ENCODE peak calls at places on chromosomes 7 and 10, in nine cellular contexts. R is GM12878; F is fibroblast of pulmonary artery; B is spleen; M is thoracic aorta; Q is CD8-positive, alpha-beta T cell; A is heart left ventricle; K is NB4; H is mammary epithelial cell. X is an unnamed sample.

GRCh38 chr7:76292206-76292573 is 10.3 kb upstream of the HSPB1 start:
- DNase-seq in B (no peak), K (peak), M (no peak), A (no peak), Q (no peak), F (peak), R (no peak), H (no peak), X (peak)

GRCh38 chr10:21336476-21337170 is 188.9 kb downstream of the SKIDA1 start:
- DNase-seq in Q (no peak), K (peak), R (no peak), H (peak), B (no peak), A (peak), M (peak), F (peak), X (peak)

GRCh38 chr10:94673614-94674321 is 9.8 kb upstream of the CYP2C18 start:
- DNase-seq in Q (no peak), F (no peak), K (no peak), M (no peak), R (no peak), A (no peak), H (peak), B (no peak), X (peak)

GRCh38 chr10:132640326-132641125 is 102.9 kb downstream of the INPP5A start:
- DNase-seq in H (no peak), Q (no peak), B (peak), M (no peak), A (no peak), F (no peak), R (no peak), K (no peak), X (no peak)

GRCh38 chr10:71888623-71889387 is 37.8 kb upstream of the PSAP start:
- DNase-seq in M (peak), K (peak), B (peak), F (peak), H (peak), R (peak), A (peak), Q (peak), X (peak)

GRCh38 chr10:103636492-103636891 is 143.0 kb downstream of the NEURL1 start:
- DNase-seq in B (no peak), H (no peak), K (no peak), R (no peak), Q (no peak), A (no peak), F (no peak), M (no peak), X (no peak)

GRCh38 chr7:15667999-15668398 is 18.5 kb downstream of the MEOX2 start:
- DNase-seq in F (no peak), B (no peak), A (no peak), Q (no peak), R (no peak), K (no peak), H (no peak), M (no peak), X (no peak)

GRCh38 chr10:107013258-107014001 is 151.1 kb downstream of the SORCS1 start:
- DNase-seq in Q (no peak), F (no peak), H (no peak), B (no peak), A (no peak), R (no peak), K (no peak), M (no peak), X (no peak)

GRCh38 chr7:48085942-48086341 is 3.1 kb upstream of the UPP1 start:
- DNase-seq in K (no peak), R (no peak), Q (no peak), F (no peak), B (peak), A (no peak), M (no peak), H (no peak), X (no peak)

GRCh38 chr7:7271094-7271874 is 88.9 kb downstream of the C1GALT1 start:
- DNase-seq in F (no peak), R (no peak), B (no peak), H (no peak), K (peak), M (no peak), Q (no peak), A (no peak), X (no peak)

DNA sequence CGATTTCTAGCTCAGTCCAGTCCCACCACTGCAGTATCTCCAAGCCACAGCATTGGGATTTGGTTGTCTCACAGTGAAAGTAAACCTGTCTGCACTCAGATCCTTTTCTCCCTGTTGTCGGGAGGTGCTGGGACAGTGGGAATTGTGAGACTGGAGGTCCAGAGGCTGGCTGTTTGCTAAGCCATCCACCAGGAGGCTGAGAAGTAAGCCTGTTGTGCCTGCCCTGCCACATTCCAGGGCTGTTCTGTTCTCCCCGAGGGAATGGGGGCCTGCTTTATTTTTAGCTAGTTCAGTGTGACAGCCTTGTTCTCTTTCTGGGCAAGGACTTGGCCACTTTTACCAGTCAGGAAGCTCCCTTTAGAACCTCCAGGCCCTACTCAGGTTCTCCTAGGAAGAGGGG is 54.9 kb downstream of the HK1 start:
- DNase-seq in M (no peak), Q (no peak), K (no peak), H (peak), A (no peak), F (peak), R (no peak), B (no peak), X (no peak)
- TF ChIP-seq CTCF in M (peak), Q (no peak), K (no peak), H (peak), A (no peak), F (peak), R (no peak), B (no peak), X (no peak)

GRCh38 chr7:155449880-155450557 is 7.9 kb upstream of the EN2 start:
- DNase-seq in K (no peak), M (no peak), A (no peak), H (no peak), R (no peak), Q (no peak), B (peak), F (no peak), X (no peak)

GRCh38 chr7:155449008-155449879 is 8.7 kb upstream of the EN2 start:
- DNase-seq in B (peak), H (no peak), F (no peak), K (no peak), A (no peak), R (no peak), M (no peak), Q (no peak), X (no peak)

GRCh38 chr7:155447603-155448002 is 10.3 kb upstream of the EN2 start:
- DNase-seq in K (no peak), H (no peak), A (no peak), F (no peak), Q (no peak), B (peak), M (no peak), R (no peak), X (no peak)

GRCh38 chr7:155450558-155450827 is 7.4 kb upstream of the EN2 start:
- DNase-seq in K (no peak), H (no peak), M (no peak), Q (no peak), B (no peak), F (no peak), A (no peak), R (no peak), X (no peak)

DNA sequence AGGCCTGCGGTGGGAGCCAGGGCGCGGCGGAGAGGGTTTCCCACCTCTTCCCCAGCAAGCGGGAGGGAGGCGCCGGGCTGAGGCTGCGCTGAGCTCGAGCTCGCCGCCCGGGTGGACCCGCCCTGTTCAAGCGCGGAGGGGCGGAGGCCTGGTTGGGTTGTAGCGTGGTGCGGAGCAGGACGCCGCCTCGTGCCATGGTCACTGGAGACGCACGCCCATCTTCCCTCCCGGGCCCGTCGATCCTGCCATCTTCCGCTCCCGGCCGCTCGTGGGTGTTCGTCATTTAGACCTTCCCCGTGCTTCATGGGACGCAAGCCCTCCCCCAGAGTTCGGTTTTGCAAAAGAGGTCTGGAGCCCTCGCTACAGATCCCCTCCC is 9.3 kb upstream of the EN2 start:
- DNase-seq in R (no peak), K (no peak), F (no peak), B (peak), A (no peak), H (no peak), Q (no peak), M (no peak), X (no peak)
- H3K4me3 ChIP-seq in R (no peak), K (no peak), F (no peak), B (no peak), A (no peak), H (no peak), Q (no peak), M (no peak), X (no peak)

DNA sequence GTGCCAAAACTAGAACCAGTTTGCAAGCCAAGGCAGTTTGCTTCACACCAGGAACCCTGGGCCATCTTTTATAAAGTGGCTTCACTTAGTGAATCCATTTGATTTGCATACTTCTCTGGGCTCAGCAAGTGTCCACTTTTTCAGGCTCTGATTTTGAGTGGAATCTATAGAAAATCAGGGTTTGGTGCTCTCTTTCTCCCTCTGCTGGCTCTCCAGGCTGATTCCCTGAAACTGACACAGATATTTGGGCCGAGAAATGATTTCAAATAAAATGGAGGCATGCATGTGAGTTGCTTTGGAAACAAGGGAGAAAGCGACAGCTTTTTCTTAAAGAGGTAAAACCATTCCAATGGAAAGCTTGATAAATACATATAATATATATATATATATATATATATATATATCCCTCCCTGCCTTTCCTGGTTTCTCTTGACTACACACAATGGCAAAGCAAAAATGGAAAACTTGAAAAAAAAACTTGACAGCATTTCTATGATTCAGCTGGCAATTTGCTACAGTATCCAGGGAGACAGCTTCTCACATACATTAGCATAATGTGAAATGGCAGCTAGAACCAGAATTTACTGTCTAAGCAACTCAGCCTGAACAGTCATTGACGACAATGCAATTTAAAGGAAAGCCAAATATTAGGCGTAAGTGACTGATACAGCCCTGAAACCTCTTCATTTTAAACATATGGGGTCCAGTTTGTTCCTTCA is 188.4 kb downstream of the TMEM178B start:
- DNase-seq in M (no peak), R (no peak), F (no peak), K (no peak), B (no peak), H (no peak), Q (no peak), A (no peak), X (peak)
- TF ChIP-seq CTCF in M (no peak), R (no peak), F (no peak), K (peak), B (no peak), H (peak), Q (no peak), A (no peak), X (peak)

GRCh38 chr10:28872592-28873165 is 195.4 kb downstream of the BAMBI start:
- DNase-seq in M (no peak), Q (no peak), H (no peak), R (no peak), F (peak), A (no peak), B (no peak), K (peak), X (no peak)

GRCh38 chr10:28874210-28874609 is 196.9 kb downstream of the BAMBI start:
- DNase-seq in M (no peak), B (no peak), K (no peak), F (no peak), H (no peak), A (no peak), Q (no peak), R (no peak), X (no peak)

GRCh38 chr10:28873540-28873939 is 196.2 kb downstream of the BAMBI start:
- DNase-seq in K (no peak), B (no peak), H (no peak), R (no peak), Q (no peak), F (no peak), A (no peak), M (no peak), X (no peak)

GRCh38 chr10:28871677-28872076 is 194.4 kb downstream of the BAMBI start:
- DNase-seq in B (no peak), R (no peak), F (no peak), M (no peak), Q (no peak), A (no peak), H (no peak), K (no peak), X (no peak)

DNA sequence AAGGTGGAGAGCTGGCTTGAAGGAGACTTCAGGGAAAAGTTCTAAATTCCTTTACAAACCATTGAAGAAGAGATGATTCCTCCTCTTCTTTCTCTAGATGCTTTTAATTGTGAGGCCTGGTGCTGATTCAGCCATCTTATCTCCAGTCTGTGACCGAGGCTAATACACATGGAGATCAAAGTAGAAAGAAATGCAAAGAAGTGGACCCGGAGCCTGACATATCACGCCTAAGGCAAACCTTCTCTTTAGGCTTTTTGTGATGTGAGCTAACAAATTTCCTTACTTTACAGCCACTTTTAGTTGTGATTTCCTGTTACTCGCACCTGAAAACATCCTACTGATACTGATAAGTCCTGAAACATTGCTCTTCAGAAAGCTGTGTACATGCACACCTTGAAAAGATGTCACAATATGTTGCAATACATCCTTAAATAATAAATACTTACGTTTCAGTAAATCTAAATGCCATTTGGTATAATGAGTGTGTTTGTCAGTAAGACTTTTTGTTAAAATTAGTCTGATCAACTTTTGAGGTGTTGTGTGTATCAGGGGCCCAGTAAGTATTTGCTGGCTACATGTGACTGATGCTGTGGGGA is 192.4 kb downstream of the BAMBI start:
- DNase-seq in M (no peak), Q (no peak), R (no peak), K (no peak), A (no peak), F (no peak), H (no peak), B (no peak), X (no peak)
- H3K4me3 ChIP-seq in M (no peak), Q (no peak), R (no peak), K (no peak), A (no peak), F (no peak), H (no peak), B (no peak), X (no peak)

GRCh38 chr10:70106958-70107791 is 25.4 kb downstream of the AIFM2 start:
- DNase-seq in Q (no peak), B (peak), R (peak), M (no peak), K (peak), H (no peak), A (no peak), F (no peak), X (no peak)
- TF ChIP-seq CTCF in Q (peak), B (peak), R (peak), M (peak), K (peak), H (peak), A (peak), F (peak), X (peak)

X was measured in fibroblast of mammary gland.